ENCODE peak calls at places on chromosomes 2 and 18, in six cellular contexts. One of them, this sample, is unnamed.
A peak's percentile ranks its signal among the peaks of the same experiment; 100 is the strongest.

GRCh38 chr2:46982356-46983064 is 66.9 kb upstream of the MCFD2 start:
- DNase-seq in NCI-H1105: no peak
- DNase-seq in NCI-H510A treated with DMSO at 0.1 percent for 48 hours: no peak
- DNase-seq in mammary epithelial cell: no peak
- DNase-seq in SHP77: no peak
- DNase-seq in stimulated activated CD4-positive, alpha-beta T cell treated with anti-CD3 and anti-CD28 coated beads, Interleukin-12 subunit alpha, Interleukin-12 subunit beta, amount 100 ng/mL, for 4 hours: no peak
- DNase-seq in this sample: no peak

GRCh38 chr2:181916726-181917377 is 25.3 kb downstream of the ITPRID2 start:
- DNase-seq in NCI-H1105: no peak
- DNase-seq in NCI-H510A treated with DMSO at 0.1 percent for 48 hours: no peak
- DNase-seq in mammary epithelial cell: no peak
- DNase-seq in SHP77: no peak
- DNase-seq in stimulated activated CD4-positive, alpha-beta T cell treated with anti-CD3 and anti-CD28 coated beads, Interleukin-12 subunit alpha, Interleukin-12 subunit beta, amount 100 ng/mL, for 4 hours: no peak
- DNase-seq in this sample: no peak

GRCh38 chr18:42107287-42108045 is 152.4 kb downstream of the PIK3C3 start:
- DNase-seq in NCI-H1105: no peak
- DNase-seq in NCI-H510A treated with DMSO at 0.1 percent for 48 hours: no peak
- DNase-seq in mammary epithelial cell: no peak
- DNase-seq in SHP77: no peak
- DNase-seq in stimulated activated CD4-positive, alpha-beta T cell treated with anti-CD3 and anti-CD28 coated beads, Interleukin-12 subunit alpha, Interleukin-12 subunit beta, amount 100 ng/mL, for 4 hours: no peak
- DNase-seq in this sample: no peak

GRCh38 chr2:120984046-120984445 is 248.4 kb downstream of the GLI2 start:
- DNase-seq in NCI-H1105: no peak
- DNase-seq in NCI-H510A treated with DMSO at 0.1 percent for 48 hours: no peak
- DNase-seq in mammary epithelial cell: no peak
- DNase-seq in SHP77: no peak
- DNase-seq in stimulated activated CD4-positive, alpha-beta T cell treated with anti-CD3 and anti-CD28 coated beads, Interleukin-12 subunit alpha, Interleukin-12 subunit beta, amount 100 ng/mL, for 4 hours: no peak
- DNase-seq in this sample: no peak

GRCh38 chr2:105118960-105119359 is 81.1 kb downstream of the MRPS9 start:
- DNase-seq in NCI-H1105: no peak
- DNase-seq in NCI-H510A treated with DMSO at 0.1 percent for 48 hours: no peak
- DNase-seq in mammary epithelial cell: no peak
- DNase-seq in SHP77: no peak
- DNase-seq in stimulated activated CD4-positive, alpha-beta T cell treated with anti-CD3 and anti-CD28 coated beads, Interleukin-12 subunit alpha, Interleukin-12 subunit beta, amount 100 ng/mL, for 4 hours: no peak
- DNase-seq in this sample: no peak

GRCh38 chr2:190105554-190105953 is 43.0 kb upstream of the MSTN start:
- DNase-seq in NCI-H1105: no peak
- DNase-seq in NCI-H510A treated with DMSO at 0.1 percent for 48 hours: no peak
- DNase-seq in mammary epithelial cell: peak; percentile 20
- DNase-seq in SHP77: no peak
- DNase-seq in stimulated activated CD4-positive, alpha-beta T cell treated with anti-CD3 and anti-CD28 coated beads, Interleukin-12 subunit alpha, Interleukin-12 subunit beta, amount 100 ng/mL, for 4 hours: no peak
- DNase-seq in this sample: no peak

GRCh38 chr2:33372940-33373553 is 103.4 kb upstream of the RASGRP3 start:
- DNase-seq in NCI-H1105: peak; percentile 2
- DNase-seq in NCI-H510A treated with DMSO at 0.1 percent for 48 hours: peak; percentile 12
- DNase-seq in mammary epithelial cell: peak; percentile 43
- DNase-seq in SHP77: no peak
- DNase-seq in stimulated activated CD4-positive, alpha-beta T cell treated with anti-CD3 and anti-CD28 coated beads, Interleukin-12 subunit alpha, Interleukin-12 subunit beta, amount 100 ng/mL, for 4 hours: no peak
- DNase-seq in this sample: peak; percentile 3

GRCh38 chr2:67309281-67309680 is 87.9 kb upstream of the ETAA1 start:
- DNase-seq in NCI-H1105: no peak
- DNase-seq in NCI-H510A treated with DMSO at 0.1 percent for 48 hours: peak; percentile 9
- DNase-seq in mammary epithelial cell: peak; percentile 32
- DNase-seq in SHP77: no peak
- DNase-seq in stimulated activated CD4-positive, alpha-beta T cell treated with anti-CD3 and anti-CD28 coated beads, Interleukin-12 subunit alpha, Interleukin-12 subunit beta, amount 100 ng/mL, for 4 hours: no peak
- DNase-seq in this sample: no peak

GRCh38 chr2:65658871-65659270 is 226.5 kb upstream of the SPRED2 start:
- DNase-seq in NCI-H1105: no peak
- DNase-seq in NCI-H510A treated with DMSO at 0.1 percent for 48 hours: no peak
- DNase-seq in mammary epithelial cell: peak; percentile 15
- DNase-seq in SHP77: no peak
- DNase-seq in stimulated activated CD4-positive, alpha-beta T cell treated with anti-CD3 and anti-CD28 coated beads, Interleukin-12 subunit alpha, Interleukin-12 subunit beta, amount 100 ng/mL, for 4 hours: no peak
- DNase-seq in this sample: no peak

This sample was measured in NCI-H1092.